ENCODE peak calls at places on chromosomes 3 and 15, in nine cellular contexts. I is breast epithelium, A is A549, J is thoracic aorta, X is K562, B is mammary epithelial cell, R is upper lobe of right lung, C is ovary, G is tibial nerve. N is an unnamed sample.

GRCh38 chr15:68650901-68651709 is 72.3 kb downstream of the CORO2B start:
- DNase-seq in R (peak; percentile 77), I (no peak), G (peak; percentile 22), X (peak; percentile 91), A (peak; percentile 90), C (no peak), J (no peak), B (no peak), N (peak; percentile 11)

GRCh38 chr15:81941479-81941878 is 104.3 kb downstream of the MEX3B start:
- DNase-seq in I (no peak), B (no peak), A (no peak), J (no peak), C (no peak), X (no peak), G (no peak), R (no peak), N (no peak)

GRCh38 chr15:62454567-62455172 is 289.6 kb upstream of the C2CD4B start:
- DNase-seq in A (no peak), R (no peak), J (no peak), C (no peak), G (no peak), I (no peak), X (no peak), B (no peak), N (no peak)

GRCh38 chr15:60444289-60444912 is 34.5 kb downstream of the ICE2 start:
- DNase-seq in I (no peak), X (no peak), G (no peak), B (peak; percentile 26), A (peak; percentile 30), J (no peak), R (no peak), C (no peak), N (no peak)

GRCh38 chr3:169923831-169924230 is 12.5 kb downstream of the SAMD7 start:
- DNase-seq in B (no peak), I (no peak), C (no peak), G (no peak), X (no peak), A (no peak), R (no peak), J (no peak), N (no peak)

GRCh38 chr3:134711284-134711683 is 60.5 kb upstream of the KY start:
- DNase-seq in C (no peak), G (no peak), B (no peak), I (no peak), X (no peak), R (no peak), J (no peak), A (no peak), N (no peak)

GRCh38 chr15:26806161-26806560 is 33.3 kb upstream of the GABRB3 start:
- DNase-seq in A (no peak), R (no peak), J (no peak), I (no peak), C (no peak), X (no peak), B (no peak), G (no peak), N (no peak)

GRCh38 chr15:52008698-52009434 is 10.2 kb upstream of the MAPK6 start:
- DNase-seq in B (no peak), G (no peak), I (no peak), R (no peak), J (no peak), A (no peak), X (no peak), C (no peak), N (no peak)

GRCh38 chr3:152334761-152335160 is 66.0 kb downstream of the MBNL1 start:
- DNase-seq in X (no peak), B (no peak), C (no peak), R (no peak), I (no peak), J (no peak), A (no peak), G (no peak), N (no peak)

GRCh38 chr15:93942140-93942808 is 289.1 kb upstream of the MCTP2 start:
- DNase-seq in J (no peak), R (no peak), I (no peak), G (no peak), B (no peak), A (no peak), C (no peak), X (no peak), N (no peak)

GRCh38 chr3:153289334-153289808 is 127.3 kb downstream of the RAP2B start:
- DNase-seq in I (no peak), J (no peak), C (no peak), A (no peak), X (peak; percentile 38), B (peak; percentile 38), R (no peak), G (no peak), N (no peak)

GRCh38 chr15:63600646-63601025 is 3.4 kb downstream of the FBXL22 start:
- DNase-seq in I (peak; percentile 72), X (no peak), R (peak; percentile 96), J (no peak), B (peak; percentile 88), C (peak; percentile 85), A (peak; percentile 94), G (peak; percentile 59), N (peak; percentile 85)

GRCh38 chr3:71132995-71133730 is 450.4 kb downstream of the FOXP1 start:
- DNase-seq in I (no peak), J (no peak), R (no peak), X (no peak), A (no peak), B (no peak), C (no peak), G (no peak), N (no peak)

GRCh38 chr15:40891810-40892448 is 2.3 kb upstream of the VPS18 start:
- DNase-seq in C (no peak), I (no peak), G (no peak), X (peak; percentile 39), J (no peak), A (no peak), R (no peak), B (peak; percentile 75), N (no peak)

GRCh38 chr15:31516459-31516858 is 189.8 kb downstream of the KLF13 start:
- DNase-seq in B (no peak), J (no peak), C (no peak), I (no peak), X (no peak), A (no peak), G (no peak), R (no peak), N (no peak)

GRCh38 chr15:44144992-44145391 is 50.1 kb downstream of the FRMD5 start:
- DNase-seq in C (no peak), B (no peak), J (no peak), A (no peak), I (no peak), X (no peak), R (no peak), G (no peak), N (no peak)

DNA sequence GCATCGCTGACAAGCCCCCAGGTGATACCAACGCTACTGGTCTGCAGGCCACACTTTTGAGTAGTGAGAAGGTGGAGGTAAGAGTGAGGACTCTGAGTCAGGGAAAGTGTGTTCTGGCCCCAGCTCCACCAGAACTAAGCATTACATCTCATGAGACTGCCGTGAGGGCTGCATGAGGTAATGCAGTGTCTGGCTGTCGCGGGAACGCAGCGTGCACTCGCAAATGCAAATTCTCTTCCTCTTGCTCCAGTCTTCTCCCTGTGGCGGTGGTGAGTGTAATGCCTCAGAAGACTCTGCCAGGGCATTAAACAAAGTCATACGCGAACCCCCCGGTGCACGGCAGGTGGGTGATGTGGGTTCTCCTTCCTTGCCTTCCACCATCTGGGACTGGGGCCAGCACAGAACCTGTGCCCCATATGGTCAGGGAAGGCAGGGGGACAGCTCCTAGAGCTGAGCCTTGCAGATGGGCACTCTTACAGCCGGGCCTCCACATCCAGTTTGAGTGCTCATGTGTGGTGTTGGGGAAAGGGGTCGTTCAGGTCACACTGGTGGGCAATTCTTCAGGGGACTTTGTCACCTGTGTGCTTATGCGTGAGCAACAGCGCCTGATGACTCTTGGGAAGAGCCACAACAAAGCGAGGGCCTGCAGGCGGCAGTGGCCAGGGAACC is 175.8 kb downstream of the XXYLT1 start:
- DNase-seq in C (no peak), I (no peak), X (no peak), G (no peak), A (no peak), J (no peak), B (no peak), R (peak; percentile 58), N (no peak)
- H3K27ac ChIP-seq in C (no peak overlapping the region), I (no peak overlapping the region), X (no peak overlapping the region), G (no peak overlapping the region), A (no peak overlapping the region), J (no peak overlapping the region), B (no peak overlapping the region), R (no peak overlapping the region), N (no peak overlapping the region)

DNA sequence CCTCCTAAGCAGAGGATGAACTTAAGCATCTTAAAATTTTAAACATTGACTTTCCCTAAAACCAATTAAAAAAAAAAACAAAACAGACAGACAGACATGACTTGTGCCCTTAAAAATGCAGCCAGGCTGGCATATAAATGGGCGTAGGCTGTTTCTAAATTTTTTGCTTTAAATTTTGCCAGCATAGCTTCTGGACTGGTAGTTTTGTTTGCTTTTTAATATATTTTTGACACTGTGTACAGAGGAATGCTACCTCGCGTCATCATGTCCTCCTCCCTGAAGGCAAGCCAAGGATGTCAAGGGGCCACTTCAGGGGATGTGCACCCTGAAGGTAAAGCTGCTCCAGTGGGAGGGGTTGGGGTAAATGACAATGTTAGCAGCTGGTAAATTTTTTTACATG is 134.8 kb downstream of the PGPEP1L start:
- DNase-seq in G (no peak), X (no peak), J (no peak), C (no peak), R (no peak), I (no peak), A (no peak), B (no peak), N (no peak)
- H3K4me1 ChIP-seq in G (peaks cover 52% of the 10 kb centered on the region), X (no peaks in the 10 kb centered on the region), J (peaks cover 57% of the 10 kb centered on the region), C (peaks cover 22% of the 10 kb centered on the region), R (peaks cover 40% of the 10 kb centered on the region), I (peaks cover 13% of the 10 kb centered on the region), A (peaks cover 96% of the 10 kb centered on the region), B (peaks cover 51% of the 10 kb centered on the region), N (peaks cover 3% of the 10 kb centered on the region)

GRCh38 chr3:160756907-160757623 is 1.0 kb downstream of the PPM1L start:
- DNase-seq in J (no peak), X (no peak), B (no peak), A (no peak), R (peak; percentile 63), C (peak; percentile 7), I (no peak), G (no peak), N (peak; percentile 21)
- H3K4me3 ChIP-seq in J (peak overlapping the region; percentile 95), X (no peak overlapping the region), B (no peak overlapping the region), A (no peak overlapping the region), R (peak overlapping the region; percentile 83), C (peak overlapping the region; percentile 59), I (peak overlapping the region; percentile 71), G (peak overlapping the region; percentile 76), N (peak overlapping the region; percentile 73)

GRCh38 chr3:105649469-105649868 is 219.3 kb downstream of the CBLB start:
- DNase-seq in G (no peak), C (no peak), A (no peak), I (no peak), B (no peak), J (no peak), X (no peak), R (no peak), N (no peak)

GRCh38 chr3:105647047-105647446 is 221.8 kb downstream of the CBLB start:
- DNase-seq in G (no peak), A (no peak), J (no peak), X (no peak), B (peak; percentile 89), I (no peak), C (no peak), R (no peak), N (no peak)
- H3K27ac ChIP-seq in G (no peak overlapping the region), A (peak overlapping the region; percentile 3), J (no peak overlapping the region), X (no peak overlapping the region), B (no peak overlapping the region), I (no peak overlapping the region), C (no peak overlapping the region), R (no peak overlapping the region), N (no peak overlapping the region)

N was measured in naive thymus-derived CD4-positive, alpha-beta T cell.